ENCODE peak calls at places on chromosomes 6 and 20, in eight cellular contexts. Q is hepatocyte; J is prostate gland; Z is tibial nerve; K is keratinocyte; M is fibroblast of lung; L is CD4-positive, alpha-beta memory T cell; A is CD8-positive, alpha-beta memory T cell. V is an unnamed sample.
A peak's percentile ranks its signal among the peaks of the same experiment; 100 is the strongest.

GRCh38 chr6:89724981-89725380 is 86.4 kb upstream of the LYRM2 start:
- DNase-seq in Q (no peak), J (no peak), Z (no peak), K (no peak), M (no peak), L (no peak), A (no peak), V (no peak)

GRCh38 chr20:25284131-25284601 is 36.3 kb downstream of the PYGB start:
- DNase-seq in Q (no peak), J (no peak), Z (no peak), K (no peak), M (no peak), L (no peak), A (no peak), V (no peak)

GRCh38 chr6:70415660-70416059 is 2.4 kb downstream of the FAM135A start:
- DNase-seq in Q (no peak), J (no peak), Z (no peak), K (no peak), M (peak; percentile 8), L (no peak), A (no peak), V (no peak)

GRCh38 chr20:25389858-25390537 is 637 bp downstream of the ABHD12 start:
- DNase-seq in Q (peak; percentile 63), J (peak; percentile 23), Z (no peak), K (no peak), M (peak; percentile 26), L (no peak), A (peak; percentile 25), V (no peak)

GRCh38 chr6:158417760-158418098 is 105.5 kb downstream of the TULP4 start:
- DNase-seq in Q (no peak), J (no peak), Z (no peak), K (no peak), M (peak; percentile 90), L (no peak), A (no peak), V (no peak)

GRCh38 chr6:169701218-169701952 is 444 bp downstream of the WDR27 start:
- DNase-seq in Q (no peak), J (peak; percentile 12), Z (no peak), K (no peak), M (no peak), L (no peak), A (no peak), V (no peak)

GRCh38 chr20:59566631-59567524 is 37.5 kb upstream of the PHACTR3 start:
- DNase-seq in Q (no peak), J (no peak), Z (no peak), K (no peak), M (no peak), L (no peak), A (no peak), V (no peak)

GRCh38 chr6:134636221-134636830 is 313.6 kb downstream of the ALDH8A1 start:
- DNase-seq in Q (peak; percentile 24), J (no peak), Z (no peak), K (no peak), M (no peak), L (peak; percentile 53), A (no peak), V (peak; percentile 22)

GRCh38 chr6:161186173-161186769 is 87.6 kb downstream of the AGPAT4 start:
- DNase-seq in Q (no peak), J (no peak), Z (peak; percentile 37), K (peak; percentile 32), M (peak; percentile 96), L (no peak), A (no peak), V (no peak)

GRCh38 chr6:143964667-143965066 is 43.4 kb downstream of the PLAGL1 start:
- DNase-seq in Q (peak; percentile 57), J (no peak), Z (no peak), K (no peak), M (no peak), L (no peak), A (no peak), V (no peak)

GRCh38 chr6:131765081-131765852 is 42.6 kb upstream of the ENPP1 start:
- DNase-seq in Q (no peak), J (no peak), Z (no peak), K (no peak), M (peak; percentile 94), L (no peak), A (no peak), V (no peak)

GRCh38 chr6:16337280-16337975 is 99.0 kb downstream of the GMPR start:
- DNase-seq in Q (peak; percentile 85), J (peak; percentile 37), Z (peak; percentile 95), K (no peak), M (peak; percentile 93), L (no peak), A (no peak), V (no peak)

GRCh38 chr6:154507209-154507898 is 3.1 kb downstream of the CNKSR3 start:
- DNase-seq in Q (peak; percentile 24), J (no peak), Z (no peak), K (no peak), M (no peak), L (no peak), A (no peak), V (no peak)

DNA sequence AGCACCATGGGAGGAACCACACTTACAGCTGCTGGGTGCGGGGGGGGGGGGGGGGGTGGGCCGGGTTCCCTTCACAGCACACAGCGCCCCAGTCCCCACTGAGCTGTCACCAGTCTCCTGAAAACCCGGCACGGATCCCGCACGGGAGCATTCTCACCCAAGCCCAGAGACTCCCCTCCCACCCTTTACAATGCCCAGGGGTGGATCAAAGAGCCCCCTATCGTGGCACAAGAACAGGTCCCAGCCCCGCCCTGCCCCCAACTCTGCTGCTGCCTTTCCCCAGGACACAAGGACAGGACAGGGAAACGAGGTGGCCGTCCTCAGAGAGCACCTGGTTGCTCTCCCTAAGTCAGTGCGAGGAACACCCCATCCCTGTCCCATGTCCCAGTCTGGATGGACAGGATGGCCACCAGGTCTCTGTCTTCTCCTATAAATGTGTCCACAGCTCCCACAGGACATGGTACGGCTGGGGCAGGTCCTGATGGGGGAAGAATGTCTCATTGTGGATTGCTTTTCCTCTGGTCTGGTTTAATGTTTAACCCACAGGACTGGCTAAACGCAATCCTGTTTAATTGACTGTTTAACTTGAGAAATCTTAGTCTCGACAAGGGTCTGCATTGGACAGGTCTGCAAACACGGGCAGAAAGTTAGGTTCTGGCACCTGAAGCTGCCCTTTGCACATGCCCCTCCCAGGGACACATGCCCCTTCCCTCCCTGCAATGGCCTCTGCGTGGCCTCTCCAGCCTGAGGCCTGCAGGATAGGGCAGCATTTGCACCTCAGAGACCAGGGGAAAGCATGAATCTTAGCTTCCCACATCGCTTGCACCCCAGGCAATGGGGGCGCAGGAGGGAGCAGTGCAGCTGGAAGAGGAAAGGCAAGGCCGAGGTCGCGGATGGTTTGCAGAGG is 45.3 kb downstream of the DACT2 start:
- DNase-seq in Q (peak; percentile 67), J (no peak), Z (no peak), K (no peak), M (no peak), L (no peak), A (no peak), V (no peak)
- H3K27me3 ChIP-seq in Q (no peaks in the 10 kb centered on the region), J (no peaks in the 10 kb centered on the region), Z (peaks cover 7% of the 10 kb centered on the region), K (peaks cover 21% of the 10 kb centered on the region), M (no peaks in the 10 kb centered on the region), L (no peaks in the 10 kb centered on the region), A (no peaks in the 10 kb centered on the region), V (no peaks in the 10 kb centered on the region)

DNA sequence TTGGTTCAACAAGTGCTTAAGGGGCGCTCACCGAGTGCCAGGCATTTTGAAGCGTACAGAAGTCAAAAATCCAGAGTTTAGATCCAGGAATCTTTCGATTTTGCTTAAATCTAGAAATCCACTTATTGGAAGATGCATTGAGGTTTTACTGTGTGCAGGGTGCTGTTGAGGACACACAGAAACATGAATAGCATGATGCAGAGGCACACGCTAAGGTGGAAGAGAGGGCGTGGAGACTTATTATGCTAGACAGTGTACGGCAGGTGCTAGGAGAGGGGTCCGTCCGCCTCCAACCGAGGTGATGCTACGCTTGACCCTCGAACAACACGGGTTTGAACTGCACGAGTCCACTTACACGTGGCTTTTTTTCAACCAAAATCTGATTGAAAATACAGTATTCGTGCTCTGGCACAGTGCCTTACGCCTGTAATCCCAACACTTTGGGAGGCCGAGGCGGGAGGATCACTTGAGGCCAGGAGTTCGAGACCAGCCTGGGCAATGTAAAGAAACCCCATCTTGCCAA is 1.0 kb upstream of the KIF13A start:
- DNase-seq in Q (no peak), J (peak; percentile 14), Z (no peak), K (no peak), M (no peak), L (no peak), A (no peak), V (no peak)
- H3K27ac ChIP-seq in Q (peak overlapping the region; percentile 98), J (peak overlapping the region; percentile 95), Z (peak overlapping the region; percentile 99), K (peak overlapping the region; percentile 94), M (peak overlapping the region; percentile 77), L (no peak overlapping the region), A (peak overlapping the region; percentile 61), V (no peak overlapping the region)

DNA sequence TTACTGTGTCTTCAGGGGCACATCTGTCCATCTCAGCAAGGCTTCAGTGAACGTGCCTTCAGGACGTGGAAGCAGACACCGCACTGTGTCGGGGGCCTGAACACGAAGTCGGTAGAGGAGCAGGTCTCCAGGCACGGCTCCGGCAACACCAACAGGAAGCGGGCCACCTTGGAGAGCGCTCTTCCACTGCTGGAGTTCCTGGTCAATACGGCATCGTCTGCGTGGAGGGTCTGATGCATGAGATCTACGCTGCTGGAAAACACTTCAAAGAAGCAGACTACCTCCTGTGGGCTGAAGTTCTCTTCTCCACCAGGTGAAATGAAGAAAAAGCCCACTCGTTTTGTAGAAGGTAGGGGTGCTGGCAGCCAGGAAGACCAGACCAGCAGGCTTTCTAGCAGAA is 69.3 kb upstream of the SLCO4A1 start:
- DNase-seq in Q (no peak), J (no peak), Z (no peak), K (no peak), M (no peak), L (no peak), A (no peak), V (no peak)
- H3K27me3 ChIP-seq in Q (peaks cover 13% of the 10 kb centered on the region), J (peaks cover 10% of the 10 kb centered on the region), Z (peaks cover 87% of the 10 kb centered on the region), K (peaks cover 41% of the 10 kb centered on the region), M (peaks cover 2% of the 10 kb centered on the region), L (peaks cover 3% of the 10 kb centered on the region), A (peaks cover 16% of the 10 kb centered on the region), V (peaks cover 14% of the 10 kb centered on the region)

GRCh38 chr6:34888874-34889555 is at the start of gene ANKS1A:
- DNase-seq in Q (peak; percentile 94), J (peak; percentile 92), Z (peak; percentile 72), K (peak; percentile 33), M (peak; percentile 44), L (peak; percentile 93), A (peak; percentile 91), V (peak; percentile 84)

GRCh38 chr6:34888441-34888820 is 589 bp upstream of the TAF11 start:
- DNase-seq in Q (no peak), J (no peak), Z (no peak), K (no peak), M (peak; percentile 7), L (no peak), A (no peak), V (no peak)

GRCh38 chr6:34887753-34888440 is at the start of gene TAF11:
- DNase-seq in Q (peak; percentile 97), J (peak; percentile 95), Z (peak; percentile 97), K (peak; percentile 74), M (peak; percentile 94), L (peak; percentile 89), A (peak; percentile 84), V (peak; percentile 79)

GRCh38 chr6:34891296-34891695 is 2.2 kb downstream of the ANKS1A start:
- DNase-seq in Q (no peak), J (no peak), Z (no peak), K (no peak), M (no peak), L (no peak), A (no peak), V (no peak)

GRCh38 chr6:34890526-34890910 is 1.5 kb downstream of the ANKS1A start:
- DNase-seq in Q (no peak), J (no peak), Z (no peak), K (no peak), M (no peak), L (no peak), A (no peak), V (no peak)
- H3K27ac ChIP-seq in Q (no peak overlapping the region), J (no peak overlapping the region), Z (peak overlapping the region; percentile 88), K (no peak overlapping the region), M (no peak overlapping the region), L (no peak overlapping the region), A (no peak overlapping the region), V (no peak overlapping the region)